ENCODE peak calls at places on chromosomes 12 and 14, in seven cellular contexts. One of them, this sample, is unnamed.

GRCh38 chr14:69694730-69695663 is 71.9 kb upstream of the SRSF5 start:
- DNase-seq in Peyer's patch: no peak
- DNase-seq in cardiac muscle cell: peak; percentile 39
- DNase-seq in GM23248: peak; percentile 72
- DNase-seq in tibial artery: no peak
- DNase-seq in bronchial epithelial cell: peak; percentile 42
- DNase-seq in adipocyte: no peak
- DNase-seq in this sample: no peak

GRCh38 chr12:125533434-125534029 is 468.3 kb downstream of the AACS start:
- DNase-seq in adipocyte: peak; percentile 64
- DNase-seq in Peyer's patch: no peak
- DNase-seq in bronchial epithelial cell: no peak
- DNase-seq in tibial artery: no peak
- DNase-seq in cardiac muscle cell: no peak
- DNase-seq in GM23248: peak; percentile 10
- DNase-seq in this sample: peak; percentile 9

GRCh38 chr12:57236925-57237652 is 7.6 kb downstream of the SHMT2 start:
- DNase-seq in Peyer's patch: peak; percentile 44
- DNase-seq in adipocyte: peak; percentile 63
- DNase-seq in GM23248: peak; percentile 64
- DNase-seq in cardiac muscle cell: no peak
- DNase-seq in tibial artery: peak; percentile 90
- DNase-seq in bronchial epithelial cell: no peak
- DNase-seq in this sample: peak; percentile 45

GRCh38 chr12:12599750-12600643 is 11.7 kb upstream of the CREBL2 start:
- DNase-seq in adipocyte: no peak
- DNase-seq in Peyer's patch: no peak
- DNase-seq in GM23248: no peak
- DNase-seq in cardiac muscle cell: no peak
- DNase-seq in tibial artery: no peak
- DNase-seq in bronchial epithelial cell: no peak
- DNase-seq in this sample: no peak

GRCh38 chr12:26125451-26126339 is 858 bp upstream of the BHLHE41 start:
- DNase-seq in Peyer's patch: peak; percentile 88
- DNase-seq in cardiac muscle cell: peak; percentile 76
- DNase-seq in GM23248: peak; percentile 91
- DNase-seq in bronchial epithelial cell: peak; percentile 84
- DNase-seq in tibial artery: peak; percentile 93
- DNase-seq in adipocyte: peak; percentile 89
- DNase-seq in this sample: peak; percentile 63

GRCh38 chr12:108838194-108839010 is 19.0 kb downstream of the SSH1 start:
- DNase-seq in cardiac muscle cell: peak; percentile 100
- DNase-seq in Peyer's patch: no peak
- DNase-seq in GM23248: peak; percentile 100
- DNase-seq in bronchial epithelial cell: peak; percentile 100
- DNase-seq in tibial artery: peak; percentile 94
- DNase-seq in adipocyte: peak; percentile 96
- DNase-seq in this sample: no peak

GRCh38 chr12:48061943-48062719 is 43.7 kb downstream of the SENP1 start:
- DNase-seq in Peyer's patch: no peak
- DNase-seq in tibial artery: no peak
- DNase-seq in adipocyte: no peak
- DNase-seq in bronchial epithelial cell: peak; percentile 11
- DNase-seq in cardiac muscle cell: peak; percentile 12
- DNase-seq in GM23248: no peak
- DNase-seq in this sample: no peak

GRCh38 chr14:75522224-75522764 is at the start of gene BATF:
- DNase-seq in GM23248: no peak
- DNase-seq in adipocyte: no peak
- DNase-seq in Peyer's patch: no peak
- DNase-seq in cardiac muscle cell: no peak
- DNase-seq in tibial artery: no peak
- DNase-seq in bronchial epithelial cell: peak; percentile 12
- DNase-seq in this sample: no peak

GRCh38 chr14:104866451-104867370 is 1.6 kb downstream of the CEP170B start:
- DNase-seq in bronchial epithelial cell: no peak
- DNase-seq in GM23248: peak; percentile 28
- DNase-seq in Peyer's patch: no peak
- DNase-seq in adipocyte: no peak
- DNase-seq in tibial artery: no peak
- DNase-seq in cardiac muscle cell: no peak
- DNase-seq in this sample: no peak

GRCh38 chr12:40232602-40233001 is 7.8 kb downstream of the LRRK2 start:
- DNase-seq in bronchial epithelial cell: no peak
- DNase-seq in adipocyte: no peak
- DNase-seq in GM23248: no peak
- DNase-seq in cardiac muscle cell: no peak
- DNase-seq in Peyer's patch: no peak
- DNase-seq in tibial artery: no peak
- DNase-seq in this sample: no peak

GRCh38 chr14:26863736-26864135 is 265.9 kb upstream of the NOVA1 start:
- DNase-seq in bronchial epithelial cell: peak; percentile 71
- DNase-seq in GM23248: peak; percentile 72
- DNase-seq in cardiac muscle cell: peak; percentile 60
- DNase-seq in tibial artery: no peak
- DNase-seq in adipocyte: no peak
- DNase-seq in Peyer's patch: no peak
- DNase-seq in this sample: no peak

GRCh38 chr12:78671295-78671694 is 193.3 kb upstream of the SYT1 start:
- DNase-seq in bronchial epithelial cell: peak; percentile 83
- DNase-seq in adipocyte: peak; percentile 91
- DNase-seq in cardiac muscle cell: peak; percentile 90
- DNase-seq in tibial artery: no peak
- DNase-seq in GM23248: peak; percentile 17
- DNase-seq in Peyer's patch: no peak
- DNase-seq in this sample: peak; percentile 47

GRCh38 chr14:33201116-33201515 is 262.4 kb downstream of the NPAS3 start:
- DNase-seq in adipocyte: no peak
- DNase-seq in GM23248: no peak
- DNase-seq in Peyer's patch: no peak
- DNase-seq in cardiac muscle cell: no peak
- DNase-seq in tibial artery: no peak
- DNase-seq in bronchial epithelial cell: no peak
- DNase-seq in this sample: no peak

GRCh38 chr14:104436741-104437701 is 142.5 kb upstream of the C14orf180 start:
- DNase-seq in bronchial epithelial cell: no peak
- DNase-seq in GM23248: no peak
- DNase-seq in cardiac muscle cell: no peak
- DNase-seq in tibial artery: peak; percentile 62
- DNase-seq in adipocyte: no peak
- DNase-seq in Peyer's patch: no peak
- DNase-seq in this sample: peak; percentile 5

GRCh38 chr12:101597164-101597563 is 2.4 kb downstream of the MYBPC1 start:
- DNase-seq in bronchial epithelial cell: no peak
- DNase-seq in cardiac muscle cell: no peak
- DNase-seq in tibial artery: no peak
- DNase-seq in GM23248: no peak
- DNase-seq in adipocyte: no peak
- DNase-seq in Peyer's patch: no peak
- DNase-seq in this sample: no peak

GRCh38 chr14:83172363-83172762 is 1638.7 kb upstream of the SEL1L start:
- DNase-seq in adipocyte: peak; percentile 47
- DNase-seq in Peyer's patch: no peak
- DNase-seq in cardiac muscle cell: no peak
- DNase-seq in GM23248: peak; percentile 3
- DNase-seq in tibial artery: no peak
- DNase-seq in bronchial epithelial cell: peak; percentile 47
- DNase-seq in this sample: no peak

GRCh38 chr14:77140937-77141591 is 527 bp downstream of the ZDHHC22 start:
- DNase-seq in GM23248: peak; percentile 56
- DNase-seq in cardiac muscle cell: peak; percentile 40
- DNase-seq in tibial artery: no peak
- DNase-seq in adipocyte: peak; percentile 63
- DNase-seq in Peyer's patch: no peak
- DNase-seq in bronchial epithelial cell: no peak
- DNase-seq in this sample: peak; percentile 66

GRCh38 chr12:69334138-69334537 is 14.0 kb upstream of the LYZ start:
- DNase-seq in bronchial epithelial cell: no peak
- DNase-seq in cardiac muscle cell: no peak
- DNase-seq in Peyer's patch: no peak
- DNase-seq in tibial artery: no peak
- DNase-seq in adipocyte: no peak
- DNase-seq in GM23248: no peak
- DNase-seq in this sample: no peak

GRCh38 chr12:106985479-106985878 is 1.5 kb downstream of the MTERF2 start:
- DNase-seq in cardiac muscle cell: no peak
- DNase-seq in adipocyte: no peak
- DNase-seq in Peyer's patch: no peak
- DNase-seq in bronchial epithelial cell: no peak
- DNase-seq in GM23248: no peak
- DNase-seq in tibial artery: no peak
- DNase-seq in this sample: no peak
- H3K4me3 ChIP-seq in cardiac muscle cell: peak overlapping the region; percentile 70
- H3K4me3 ChIP-seq in adipocyte: peak overlapping the region; percentile 93
- H3K4me3 ChIP-seq in Peyer's patch: no peak overlapping the region
- H3K4me3 ChIP-seq in bronchial epithelial cell: no peak overlapping the region
- H3K4me3 ChIP-seq in GM23248: peak overlapping the region; percentile 81
- H3K4me3 ChIP-seq in tibial artery: peak overlapping the region; percentile 81
- H3K4me3 ChIP-seq in this sample: no peak overlapping the region

GRCh38 chr12:7645395-7646177 is 20.1 kb downstream of the APOBEC1 start:
- DNase-seq in tibial artery: no peak
- DNase-seq in bronchial epithelial cell: peak; percentile 25
- DNase-seq in cardiac muscle cell: peak; percentile 47
- DNase-seq in GM23248: peak; percentile 52
- DNase-seq in Peyer's patch: no peak
- DNase-seq in adipocyte: peak; percentile 84
- DNase-seq in this sample: peak; percentile 52
- H3K27me3 ChIP-seq in tibial artery: peaks cover 6% of the 10 kb centered on the region
- H3K27me3 ChIP-seq in bronchial epithelial cell: no peaks in the 10 kb centered on the region
- H3K27me3 ChIP-seq in cardiac muscle cell: no peaks in the 10 kb centered on the region
- H3K27me3 ChIP-seq in GM23248: no peaks in the 10 kb centered on the region
- H3K27me3 ChIP-seq in Peyer's patch: no peaks in the 10 kb centered on the region
- H3K27me3 ChIP-seq in adipocyte: peaks cover 14% of the 10 kb centered on the region
- H3K27me3 ChIP-seq in this sample: no peaks in the 10 kb centered on the region

GRCh38 chr12:80938397-80938796 is 663 bp upstream of the LIN7A start:
- DNase-seq in GM23248: no peak
- DNase-seq in Peyer's patch: no peak
- DNase-seq in adipocyte: no peak
- DNase-seq in cardiac muscle cell: no peak
- DNase-seq in tibial artery: no peak
- DNase-seq in bronchial epithelial cell: no peak
- DNase-seq in this sample: peak; percentile 36

GRCh38 chr12:80936642-80937390 is 918 bp downstream of the LIN7A start:
- DNase-seq in adipocyte: peak; percentile 72
- DNase-seq in Peyer's patch: peak; percentile 79
- DNase-seq in cardiac muscle cell: peak; percentile 51
- DNase-seq in GM23248: peak; percentile 68
- DNase-seq in tibial artery: peak; percentile 67
- DNase-seq in bronchial epithelial cell: no peak
- DNase-seq in this sample: peak; percentile 23

GRCh38 chr12:80939231-80939950 is 1.7 kb upstream of the LIN7A start:
- DNase-seq in adipocyte: no peak
- DNase-seq in cardiac muscle cell: peak; percentile 11
- DNase-seq in GM23248: no peak
- DNase-seq in tibial artery: no peak
- DNase-seq in Peyer's patch: no peak
- DNase-seq in bronchial epithelial cell: no peak
- DNase-seq in this sample: peak; percentile 48

GRCh38 chr12:80936353-80936641 is 1.4 kb downstream of the LIN7A start:
- DNase-seq in bronchial epithelial cell: no peak
- DNase-seq in GM23248: no peak
- DNase-seq in cardiac muscle cell: no peak
- DNase-seq in adipocyte: peak; percentile 72
- DNase-seq in tibial artery: no peak
- DNase-seq in Peyer's patch: no peak
- DNase-seq in this sample: no peak

GRCh38 chr12:80937391-80938238 is at the start of gene LIN7A:
- DNase-seq in bronchial epithelial cell: no peak
- DNase-seq in GM23248: peak; percentile 44
- DNase-seq in cardiac muscle cell: peak; percentile 30
- DNase-seq in adipocyte: peak; percentile 71
- DNase-seq in Peyer's patch: no peak
- DNase-seq in tibial artery: peak; percentile 48
- DNase-seq in this sample: peak; percentile 80
- H3K4me3 ChIP-seq in bronchial epithelial cell: peak within 1 kb of the TSS; percentile 27
- H3K4me3 ChIP-seq in GM23248: peak within 1 kb of the TSS; percentile 83
- H3K4me3 ChIP-seq in cardiac muscle cell: peak within 1 kb of the TSS; percentile 77
- H3K4me3 ChIP-seq in adipocyte: peak within 1 kb of the TSS; percentile 91
- H3K4me3 ChIP-seq in Peyer's patch: peak within 1 kb of the TSS; percentile 93
- H3K4me3 ChIP-seq in tibial artery: peak within 1 kb of the TSS; percentile 87
- H3K4me3 ChIP-seq in this sample: peak within 1 kb of the TSS; percentile 79

GRCh38 chr14:74221741-74222140 is 17.5 kb upstream of the VSX2 start:
- DNase-seq in bronchial epithelial cell: no peak
- DNase-seq in tibial artery: peak; percentile 33
- DNase-seq in GM23248: no peak
- DNase-seq in cardiac muscle cell: no peak
- DNase-seq in adipocyte: no peak
- DNase-seq in Peyer's patch: no peak
- DNase-seq in this sample: no peak
- H3K27me3 ChIP-seq in bronchial epithelial cell: peaks cover 7% of the 10 kb centered on the region
- H3K27me3 ChIP-seq in tibial artery: peaks cover 74% of the 10 kb centered on the region
- H3K27me3 ChIP-seq in GM23248: peaks cover 28% of the 10 kb centered on the region
- H3K27me3 ChIP-seq in cardiac muscle cell: peaks cover 39% of the 10 kb centered on the region
- H3K27me3 ChIP-seq in adipocyte: peaks cover 47% of the 10 kb centered on the region
- H3K27me3 ChIP-seq in Peyer's patch: peaks cover 10% of the 10 kb centered on the region
- H3K27me3 ChIP-seq in this sample: no peaks in the 10 kb centered on the region

GRCh38 chr12:132561784-132562156 is 48.6 kb downstream of the LRCOL1 start:
- DNase-seq in Peyer's patch: no peak
- DNase-seq in GM23248: peak; percentile 34
- DNase-seq in bronchial epithelial cell: peak; percentile 33
- DNase-seq in tibial artery: no peak
- DNase-seq in cardiac muscle cell: no peak
- DNase-seq in adipocyte: peak; percentile 33
- DNase-seq in this sample: no peak
- H3K4me3 ChIP-seq in Peyer's patch: no peak overlapping the region
- H3K4me3 ChIP-seq in GM23248: no peak overlapping the region
- H3K4me3 ChIP-seq in bronchial epithelial cell: no peak overlapping the region
- H3K4me3 ChIP-seq in tibial artery: no peak overlapping the region
- H3K4me3 ChIP-seq in cardiac muscle cell: no peak overlapping the region
- H3K4me3 ChIP-seq in adipocyte: no peak overlapping the region
- H3K4me3 ChIP-seq in this sample: peak overlapping the region; percentile 60

GRCh38 chr12:65876898-65877721 is 52.8 kb downstream of the HMGA2 start:
- DNase-seq in cardiac muscle cell: peak; percentile 74
- DNase-seq in tibial artery: no peak
- DNase-seq in GM23248: no peak
- DNase-seq in Peyer's patch: no peak
- DNase-seq in adipocyte: peak; percentile 25
- DNase-seq in bronchial epithelial cell: no peak
- DNase-seq in this sample: peak; percentile 75
- H3K27me3 ChIP-seq in cardiac muscle cell: no peaks in the 10 kb centered on the region
- H3K27me3 ChIP-seq in tibial artery: no peaks in the 10 kb centered on the region
- H3K27me3 ChIP-seq in GM23248: no peaks in the 10 kb centered on the region
- H3K27me3 ChIP-seq in Peyer's patch: no peaks in the 10 kb centered on the region
- H3K27me3 ChIP-seq in adipocyte: no peaks in the 10 kb centered on the region
- H3K27me3 ChIP-seq in bronchial epithelial cell: no peaks in the 10 kb centered on the region
- H3K27me3 ChIP-seq in this sample: no peaks in the 10 kb centered on the region

This sample was measured in HAP-1.